ENCODE peak calls at places on chromosomes 12 and 14, in four cellular contexts. W is H1, O is IMR-90, E is mesendoderm. Q is an unnamed sample.

GRCh38 chr14:50007123-50007903 is 109.1 kb downstream of the VCPKMT start:
- DNase-seq in W (no peak), O (no peak), E (peak; percentile 65), Q (peak; percentile 50)

GRCh38 chr12:89521348-89522238 is 3.0 kb downstream of the GALNT4 start:
- DNase-seq in W (no peak), O (peak; percentile 47), E (no peak), Q (no peak)

GRCh38 chr14:88323086-88323519 is at the start of gene KCNK10:
- DNase-seq in W (peak; percentile 54), O (no peak), E (no peak), Q (peak; percentile 36)

GRCh38 chr14:71933026-71933587 is 878 bp downstream of the RGS6 start:
- DNase-seq in W (peak; percentile 48), O (no peak), E (peak; percentile 61), Q (peak; percentile 51)

GRCh38 chr12:84599539-84599938 is 313.1 kb downstream of the SLC6A15 start:
- DNase-seq in W (no peak), O (no peak), E (peak; percentile 83), Q (no peak)

GRCh38 chr14:31283568-31284252 is 76.1 kb upstream of the HECTD1 start:
- DNase-seq in W (no peak), O (no peak), E (no peak), Q (no peak)

GRCh38 chr12:89252284-89252683 is 100.0 kb downstream of the DUSP6 start:
- DNase-seq in W (no peak), O (peak; percentile 76), E (no peak), Q (no peak)

GRCh38 chr12:75439930-75440329 is 40.6 kb upstream of the GLIPR1 start:
- DNase-seq in W (no peak), O (no peak), E (no peak), Q (no peak)

GRCh38 chr14:94342334-94342934 is 19.3 kb upstream of the SERPINA6 start:
- DNase-seq in W (no peak), O (peak; percentile 99), E (no peak), Q (no peak)

GRCh38 chr14:104289485-104289884 is 151.1 kb downstream of the KIF26A start:
- DNase-seq in W (no peak), O (no peak), E (no peak), Q (peak; percentile 4)
- H3K23ac ChIP-seq in W (no peak overlapping the region), O (no peak overlapping the region), E (no peak overlapping the region), Q (no peak overlapping the region)

GRCh38 chr12:82176761-82177490 is 181.3 kb downstream of the CCDC59 start:
- DNase-seq in W (no peak), O (no peak), E (peak; percentile 32), Q (no peak)

GRCh38 chr12:82184844-82185243 is 173.3 kb downstream of the CCDC59 start:
- DNase-seq in W (no peak), O (no peak), E (no peak), Q (no peak)

GRCh38 chr12:82186282-82186681 is 171.9 kb downstream of the CCDC59 start:
- DNase-seq in W (no peak), O (no peak), E (no peak), Q (no peak)

GRCh38 chr12:82187595-82187994 is 170.6 kb downstream of the CCDC59 start:
- DNase-seq in W (no peak), O (no peak), E (no peak), Q (no peak)

GRCh38 chr12:82182601-82183000 is 175.6 kb downstream of the CCDC59 start:
- DNase-seq in W (no peak), O (no peak), E (peak; percentile 8), Q (no peak)
- H4K5ac ChIP-seq in W (no peak overlapping the region), O (no peak overlapping the region), E (no peak overlapping the region), Q (no peak overlapping the region)

GRCh38 chr12:76765598-76765997 is 1.7 kb downstream of the ZDHHC17 start:
- DNase-seq in W (no peak), O (no peak), E (no peak), Q (no peak)

GRCh38 chr12:76762556-76762955 is 1.4 kb upstream of the ZDHHC17 start:
- DNase-seq in W (no peak), O (no peak), E (peak; percentile 96), Q (peak; percentile 77)

GRCh38 chr12:76766161-76766560 is 2.2 kb downstream of the ZDHHC17 start:
- DNase-seq in W (no peak), O (no peak), E (no peak), Q (no peak)

GRCh38 chr12:76764856-76765255 is 941 bp downstream of the ZDHHC17 start:
- DNase-seq in W (no peak), O (peak; percentile 28), E (no peak), Q (no peak)

DNA sequence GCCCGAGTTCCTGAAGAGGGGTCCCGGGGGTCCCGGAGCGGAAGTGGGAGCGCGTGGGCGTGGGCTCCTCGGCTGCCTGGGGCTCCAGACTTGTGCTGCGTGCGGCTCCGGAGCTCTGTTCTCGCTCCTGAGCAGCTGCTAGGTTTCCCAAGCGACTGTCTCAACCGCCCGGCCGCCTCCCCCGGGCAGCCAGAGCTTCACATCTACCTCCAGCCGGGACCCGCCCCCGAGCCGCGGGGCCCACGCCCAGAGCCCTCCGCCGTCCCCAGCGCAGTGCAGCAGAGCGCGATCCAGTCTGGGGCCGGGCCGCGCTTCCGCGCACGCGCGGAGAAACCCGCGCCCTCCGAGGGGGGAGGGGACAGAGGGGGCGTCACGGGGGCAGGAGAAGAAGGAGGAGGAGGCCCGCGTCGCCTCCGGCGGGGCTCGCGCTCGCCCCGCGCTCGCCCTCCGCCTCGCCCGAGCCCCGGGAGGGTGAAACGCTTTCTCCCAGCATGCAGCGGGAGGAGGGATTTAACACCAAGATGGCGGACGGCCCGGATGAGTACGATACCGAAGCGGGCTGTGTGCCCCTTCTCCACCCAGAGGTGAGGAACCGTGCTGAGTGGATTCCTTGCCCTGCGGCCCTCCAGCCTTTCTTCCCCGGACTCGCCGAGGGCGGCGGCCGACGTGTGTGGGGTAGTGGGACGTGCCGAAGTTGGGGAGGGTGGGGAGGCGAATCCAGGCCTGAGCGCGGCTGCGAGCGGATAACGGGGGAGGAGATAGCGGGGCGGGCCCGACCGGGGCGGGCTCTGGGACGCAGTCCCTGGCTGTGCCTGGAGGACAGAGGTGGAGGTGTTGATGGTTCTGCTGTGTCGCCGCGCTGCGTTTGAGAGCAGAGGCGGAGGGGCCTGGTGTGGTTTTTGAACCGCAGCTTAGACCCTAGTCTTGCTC is at the start of gene ZDHHC17:
- DNase-seq in W (peak; percentile 92), O (peak; percentile 92), E (peak; percentile 98), Q (peak; percentile 95)
- H3K23ac ChIP-seq in W (peak within 1 kb of the TSS; percentile 53), O (peak within 1 kb of the TSS; percentile 100), E (no peak within 1 kb of the TSS), Q (no peak within 1 kb of the TSS)

DNA sequence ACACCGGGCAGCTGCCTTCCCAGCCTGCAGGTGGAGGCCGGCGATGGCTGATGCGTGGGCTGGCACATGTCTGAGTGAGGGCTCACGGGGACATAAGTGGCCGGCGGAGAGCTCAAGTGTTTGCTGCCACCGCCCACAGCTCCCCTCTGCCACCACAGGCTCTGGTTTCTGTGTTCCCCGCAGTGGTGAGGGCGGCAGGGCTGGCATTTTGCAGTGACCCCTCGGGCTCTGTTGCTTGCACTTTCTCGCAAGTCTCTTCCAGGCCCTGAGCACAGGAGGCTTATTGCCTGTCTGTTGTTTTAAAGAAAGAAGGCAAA is 271.0 kb upstream of the RTL1 start:
- DNase-seq in W (no peak), O (no peak), E (no peak), Q (no peak)
- H4K5ac ChIP-seq in W (no peak overlapping the region), O (no peak overlapping the region), E (no peak overlapping the region), Q (no peak overlapping the region)

DNA sequence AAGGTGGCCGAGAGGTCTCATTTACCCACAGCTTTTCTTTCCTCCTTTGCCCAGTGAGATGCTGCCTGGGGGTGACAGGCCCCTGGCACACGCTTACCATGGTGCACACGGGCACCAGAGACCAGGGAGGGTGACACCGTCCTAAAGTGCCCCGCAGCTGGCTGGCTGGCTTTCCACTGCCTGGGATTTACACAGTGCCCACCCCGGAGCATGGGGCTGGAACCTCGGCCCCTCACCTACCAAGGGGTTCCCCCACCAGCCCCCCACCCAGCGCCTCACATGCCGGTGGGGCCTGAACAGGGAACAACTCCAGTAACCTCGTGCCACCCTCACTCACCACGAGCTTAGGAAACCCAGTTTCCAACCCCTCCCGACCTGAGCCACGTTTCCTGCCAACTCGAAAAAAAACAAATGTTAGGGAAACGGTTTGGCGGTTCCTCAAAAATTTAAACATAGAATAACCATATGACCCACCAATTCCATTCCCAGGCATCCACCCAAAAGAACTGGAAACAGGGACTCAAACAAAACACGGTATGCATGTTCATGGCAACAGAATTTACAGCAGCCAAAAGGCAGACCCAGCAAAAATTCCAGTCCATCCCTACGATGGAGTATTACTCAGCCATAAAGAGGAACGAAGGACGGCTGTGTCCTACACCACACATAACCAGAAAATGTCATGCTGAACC is 69.1 kb downstream of the NCOR2 start:
- DNase-seq in W (no peak), O (peak; percentile 88), E (no peak), Q (no peak)
- H3K23ac ChIP-seq in W (no peak overlapping the region), O (peak overlapping the region; percentile 81), E (no peak overlapping the region), Q (no peak overlapping the region)

GRCh38 chr14:23681337-23681736 is 45.2 kb downstream of the DHRS2 start:
- DNase-seq in W (no peak), O (no peak), E (no peak), Q (no peak)
- H4K5ac ChIP-seq in W (no peak overlapping the region), O (no peak overlapping the region), E (no peak overlapping the region), Q (no peak overlapping the region)

GRCh38 chr12:131910302-131911110 is 16.1 kb downstream of the ULK1 start:
- DNase-seq in W (no peak), O (no peak), E (no peak), Q (no peak)
- H3K23ac ChIP-seq in W (no peak overlapping the region), O (no peak overlapping the region), E (no peak overlapping the region), Q (no peak overlapping the region)

DNA sequence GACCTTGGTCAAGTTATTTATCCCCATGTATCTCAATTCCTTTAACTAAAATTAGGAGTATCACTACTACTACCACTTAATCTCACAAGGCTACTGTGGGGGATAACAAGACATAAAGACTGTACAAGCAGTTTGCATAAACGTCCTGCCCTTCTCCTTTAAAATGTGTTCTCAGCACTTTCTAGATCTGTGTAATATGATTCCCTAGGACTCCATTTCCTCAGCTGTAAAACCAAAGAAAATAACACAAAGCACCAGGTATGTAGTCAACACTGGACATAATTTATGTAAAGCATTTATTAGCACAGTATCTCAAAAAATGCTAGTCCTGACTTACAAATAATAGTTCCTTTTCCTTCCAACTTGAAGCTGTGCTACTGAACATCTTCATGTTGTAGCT is 202.2 kb downstream of the MED13L start:
- DNase-seq in W (no peak), O (no peak), E (no peak), Q (no peak)
- H4K5ac ChIP-seq in W (no peak overlapping the region), O (no peak overlapping the region), E (no peak overlapping the region), Q (no peak overlapping the region)

DNA sequence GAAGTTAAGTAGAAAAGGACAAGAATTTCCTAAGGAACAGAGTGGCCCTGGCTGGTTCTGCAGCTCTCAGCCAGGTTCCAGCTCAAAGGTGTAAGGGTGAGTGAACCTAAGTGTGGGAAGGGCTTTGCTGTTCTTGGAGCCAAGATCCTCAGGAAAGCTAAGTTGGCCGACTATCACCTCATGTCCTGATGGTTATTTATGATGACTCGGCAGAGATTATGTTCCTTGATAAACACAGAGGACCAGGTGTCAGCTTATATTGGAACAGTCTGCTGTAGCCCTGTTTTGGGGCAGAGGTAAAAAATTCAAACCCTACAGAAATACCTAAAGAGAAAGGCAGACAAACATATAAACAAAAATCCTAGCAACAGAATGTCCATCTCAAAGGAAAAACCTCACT is 128.5 kb downstream of the TBX3 start:
- DNase-seq in W (no peak), O (no peak), E (no peak), Q (no peak)
- H3K23ac ChIP-seq in W (no peak overlapping the region), O (no peak overlapping the region), E (no peak overlapping the region), Q (no peak overlapping the region)

Q was measured in H9.